ENCODE peak calls at places on chromosomes 5 and 9, in seven cellular contexts. W is activated naive CD8-positive, alpha-beta T cell treated with anti-CD3 and anti-CD28 coated beads, Interleukin-2, amount 50 U/mL, for 24 hours; E is GM23338; G is NCI-H2029; Z is frontal cortex; J is nucleus accumbens; Y is stimulated activated effector memory CD8-positive, alpha-beta T cell treated with anti-CD3 and anti-CD28 coated beads, Interleukin-12 subunit alpha, Interleukin-12 subunit beta, amount 100 ng/mL, for 72 hours. T is an unnamed sample.

GRCh38 chr9:86549434-86549833 is 195.2 kb upstream of the TUT7 start:
- DNase-seq in W (no peak), G (no peak), Z (no peak), J (no peak), Y (no peak), E (no peak), T (no peak)

GRCh38 chr5:50697739-50698138 is 31.3 kb downstream of the PARP8 start:
- DNase-seq in Z (no peak), G (no peak), Y (no peak), W (no peak), E (no peak), J (no peak), T (no peak)

GRCh38 chr9:129826344-129826743 is 2.4 kb upstream of the TOR1A start:
- DNase-seq in J (no peak), Z (no peak), E (no peak), Y (no peak), W (no peak), G (no peak), T (no peak)

GRCh38 chr5:36777105-36777757 is 99.3 kb upstream of the NIPBL start:
- DNase-seq in G (no peak), W (no peak), Y (no peak), J (no peak), E (peak), Z (peak), T (no peak)

GRCh38 chr5:177429248-177430045 is 3.0 kb downstream of the GRK6 start:
- DNase-seq in Y (peak), Z (no peak), E (no peak), G (no peak), W (peak), J (no peak), T (no peak)

GRCh38 chr9:117739620-117740347 is 35.6 kb downstream of the TLR4 start:
- DNase-seq in G (no peak), Z (no peak), W (no peak), Y (no peak), E (no peak), J (no peak), T (no peak)

GRCh38 chr9:69314547-69314946 is 10.5 kb upstream of the ENTREP1 start:
- DNase-seq in J (no peak), G (no peak), Z (no peak), Y (no peak), E (no peak), W (no peak), T (no peak)

GRCh38 chr5:82351754-82352145 is 73.6 kb upstream of the RPS23 start:
- DNase-seq in J (no peak), G (peak), Z (peak), W (no peak), Y (peak), E (peak), T (peak)

GRCh38 chr5:9519537-9519936 is 26.3 kb downstream of the SEMA5A start:
- DNase-seq in E (no peak), G (no peak), J (no peak), Y (no peak), Z (no peak), W (no peak), T (no peak)

GRCh38 chr9:116628706-116629105 is 58.4 kb upstream of the TRIM32 start:
- DNase-seq in E (no peak), Z (no peak), J (no peak), G (no peak), Y (no peak), W (no peak), T (no peak)

GRCh38 chr9:137758067-137758466 is 119.5 kb upstream of the CACNA1B start:
- DNase-seq in E (no peak), Y (no peak), G (no peak), W (no peak), Z (no peak), J (no peak), T (no peak)

GRCh38 chr9:100580255-100580654 is 2.4 kb downstream of the CAVIN4 start:
- DNase-seq in G (no peak), E (no peak), J (no peak), Z (no peak), W (no peak), Y (no peak), T (no peak)

GRCh38 chr5:78985407-78986223 is 505 bp upstream of the ARSB start:
- DNase-seq in W (peak), G (peak), Z (peak), J (no peak), Y (peak), E (peak), T (peak)

GRCh38 chr5:142796492-142797109 is 26.4 kb downstream of the ARHGAP26 start:
- DNase-seq in W (no peak), Y (no peak), G (no peak), J (no peak), E (no peak), Z (no peak), T (no peak)

GRCh38 chr9:81787747-81788632 is 98.6 kb upstream of the TLE1 start:
- DNase-seq in E (no peak), W (no peak), J (no peak), Z (no peak), Y (no peak), G (no peak), T (no peak)

GRCh38 chr5:43514471-43514815 is 505 bp downstream of the C5orf34 start:
- DNase-seq in G (no peak), E (peak), Y (no peak), W (no peak), J (no peak), Z (no peak), T (peak)

GRCh38 chr9:29514336-29514735 is 1941.1 kb upstream of the C9orf72 start:
- DNase-seq in Y (no peak), E (peak), Z (no peak), W (no peak), G (peak), J (peak), T (no peak)

GRCh38 chr5:87408219-87408618 is 4.5 kb downstream of the CCNH start:
- DNase-seq in J (no peak), E (no peak), G (no peak), Z (no peak), Y (no peak), W (no peak), T (no peak)

GRCh38 chr9:27393054-27393846 is 96.3 kb upstream of the EQTN start:
- DNase-seq in Z (no peak), W (no peak), Y (no peak), G (no peak), E (no peak), J (no peak), T (no peak)

GRCh38 chr5:178507151-178507932 is 82.9 kb downstream of the COL23A1 start:
- DNase-seq in Z (no peak), J (no peak), G (no peak), W (no peak), Y (no peak), E (no peak), T (no peak)

GRCh38 chr9:29213374-29214161 is 1640.3 kb upstream of the C9orf72 start:
- DNase-seq in Z (no peak), J (no peak), W (no peak), Y (no peak), E (peak), G (peak), T (no peak)

GRCh38 chr9:93318441-93318840 is 133.0 kb upstream of the FAM120A start:
- DNase-seq in W (no peak), G (no peak), J (no peak), Z (no peak), E (no peak), Y (no peak), T (no peak)

GRCh38 chr5:122392224-122392623 is 80.2 kb downstream of the SNCAIP start:
- DNase-seq in E (no peak), G (no peak), W (no peak), J (no peak), Z (no peak), Y (no peak), T (no peak)

GRCh38 chr5:26553079-26553478 is 485.3 kb downstream of the CDH9 start:
- DNase-seq in Z (no peak), G (peak), E (no peak), W (no peak), J (no peak), Y (no peak), T (no peak)

GRCh38 chr5:53288511-53288910 is 179.0 kb upstream of the MOCS2 start:
- DNase-seq in G (no peak), Y (no peak), E (no peak), J (no peak), Z (no peak), W (no peak), T (no peak)

GRCh38 chr5:107668154-107668932 is 2.4 kb downstream of the EFNA5 start:
- DNase-seq in J (no peak), W (no peak), Z (no peak), G (no peak), E (no peak), Y (no peak), T (no peak)

GRCh38 chr5:10760033-10760975 is 730 bp downstream of the DAP start:
- DNase-seq in Y (peak), E (peak), J (no peak), W (peak), Z (peak), G (peak), T (peak)

GRCh38 chr9:35675732-35676392 is 2.1 kb downstream of the CA9 start:
- DNase-seq in G (no peak), J (no peak), E (peak), Z (no peak), W (peak), Y (peak), T (no peak)

GRCh38 chr9:135932656-135933055 is 25.3 kb upstream of the CAMSAP1 start:
- DNase-seq in W (no peak), J (no peak), E (no peak), Z (no peak), Y (no peak), G (no peak), T (no peak)

GRCh38 chr5:105968961-105969360 is 1701.8 kb downstream of the EFNA5 start:
- DNase-seq in Y (no peak), J (no peak), W (no peak), E (no peak), Z (no peak), G (no peak), T (no peak)

GRCh38 chr9:127700594-127701255 is 6.1 kb upstream of the CFAP157 start:
- DNase-seq in E (no peak), G (no peak), J (no peak), Y (no peak), W (no peak), Z (no peak), T (no peak)

GRCh38 chr9:69745716-69746538 is 13.9 kb downstream of the PTAR1 start:
- DNase-seq in Z (no peak), G (no peak), E (peak), J (no peak), Y (no peak), W (no peak), T (no peak)

GRCh38 chr5:73417307-73418035 is 31.1 kb downstream of the FOXD1 start:
- DNase-seq in Z (no peak), Y (no peak), W (no peak), E (no peak), G (peak), J (no peak), T (no peak)

GRCh38 chr5:137015540-137016116 is 483.5 kb downstream of the SPOCK1 start:
- DNase-seq in Y (no peak), J (no peak), W (no peak), E (no peak), Z (no peak), G (no peak), T (no peak)

GRCh38 chr5:67253911-67254310 is 57.3 kb upstream of the CD180 start:
- DNase-seq in W (no peak), Y (no peak), G (peak), J (no peak), E (no peak), Z (no peak), T (no peak)

T was measured in GM12892.